ENCODE peak calls at places on chromosomes 1 and 21, in six cellular contexts. K, X, D, R, E and B are unnamed samples.

GRCh38 chr1:75722966-75723365 is 1.5 kb upstream of the ACADM start:
- DNase-seq in K (no peak), X (no peak), D (no peak), R (no peak), E (no peak), B (no peak)

GRCh38 chr1:27418326-27418761 is 25.9 kb downstream of the GPR3 start:
- DNase-seq in K (no peak), X (peak; percentile 71), D (peak; percentile 70), R (no peak), E (peak; percentile 66), B (no peak)

GRCh38 chr21:17819878-17820232 is 699 bp upstream of the C21orf91 start:
- DNase-seq in K (peak; percentile 87), X (no peak), D (peak; percentile 13), R (no peak), E (no peak), B (no peak)

GRCh38 chr1:209318302-209319056 is 265.0 kb upstream of the CAMK1G start:
- DNase-seq in K (no peak), X (no peak), D (peak; percentile 73), R (no peak), E (no peak), B (no peak)

GRCh38 chr1:201954263-201955008 is 867 bp upstream of the TIMM17A start:
- DNase-seq in K (no peak), X (no peak), D (no peak), R (no peak), E (no peak), B (no peak)

GRCh38 chr1:13618483-13618882 is 34.9 kb downstream of the PDPN start:
- DNase-seq in K (no peak), X (no peak), D (no peak), R (no peak), E (no peak), B (no peak)

GRCh38 chr21:34243562-34243961 is 120.2 kb upstream of the KCNE2 start:
- DNase-seq in K (peak; percentile 47), X (peak; percentile 27), D (peak; percentile 26), R (no peak), E (peak; percentile 51), B (peak; percentile 11)

GRCh38 chr1:93692451-93692861 is 10.8 kb upstream of the BCAR3 start:
- DNase-seq in K (no peak), X (no peak), D (peak; percentile 59), R (no peak), E (no peak), B (no peak)

GRCh38 chr1:173020138-173020742 is 30.5 kb downstream of the TNFSF18 start:
- DNase-seq in K (peak; percentile 86), X (no peak), D (no peak), R (no peak), E (no peak), B (no peak)

GRCh38 chr1:41573803-41574713 is 89.6 kb upstream of the EDN2 start:
- DNase-seq in K (peak; percentile 80), X (peak; percentile 85), D (peak; percentile 75), R (peak; percentile 91), E (peak; percentile 90), B (peak; percentile 80)

GRCh38 chr1:185170291-185170848 is 13.4 kb downstream of the SWT1 start:
- DNase-seq in K (peak; percentile 77), X (no peak), D (peak; percentile 42), R (no peak), E (peak; percentile 78), B (peak; percentile 49)

GRCh38 chr1:13550663-13551062 is 33.0 kb upstream of the PDPN start:
- DNase-seq in K (no peak), X (no peak), D (no peak), R (no peak), E (no peak), B (no peak)

GRCh38 chr1:178489399-178489798 is 7.4 kb downstream of the CLEC20A start:
- DNase-seq in K (no peak), X (no peak), D (no peak), R (no peak), E (no peak), B (no peak)

GRCh38 chr21:26881504-26882228 is 36.5 kb upstream of the ADAMTS1 start:
- DNase-seq in K (peak; percentile 1), X (no peak), D (no peak), R (no peak), E (peak; percentile 48), B (no peak)

GRCh38 chr1:23126200-23126599 is 42.5 kb downstream of the LUZP1 start:
- DNase-seq in K (no peak), X (no peak), D (no peak), R (no peak), E (no peak), B (no peak)

GRCh38 chr21:46124083-46124925 is 26.4 kb downstream of the COL6A2 start:
- DNase-seq in K (no peak), X (peak; percentile 21), D (no peak), R (peak; percentile 34), E (no peak), B (peak; percentile 2)

GRCh38 chr1:41041866-41042265 is 20.3 kb upstream of the SLFNL1 start:
- DNase-seq in K (no peak), X (no peak), D (no peak), R (no peak), E (no peak), B (no peak)

GRCh38 chr1:21857142-21857839 is 45.2 kb downstream of the LDLRAD2 start:
- DNase-seq in K (no peak), X (no peak), D (no peak), R (no peak), E (peak; percentile 30), B (no peak)

GRCh38 chr1:116360435-116361173 is 12.4 kb upstream of the ATP1A1 start:
- DNase-seq in K (peak; percentile 36), X (no peak), D (no peak), R (no peak), E (no peak), B (no peak)

GRCh38 chr1:201565771-201566528 is 27.0 kb downstream of the NAV1 start:
- DNase-seq in K (no peak), X (no peak), D (no peak), R (peak; percentile 33), E (no peak), B (no peak)

GRCh38 chr1:109620396-109620817 is 770 bp downstream of the AMPD2 start:
- DNase-seq in K (no peak), X (no peak), D (peak; percentile 81), R (no peak), E (peak; percentile 46), B (peak; percentile 45)

GRCh38 chr1:23555949-23556640 is 3.2 kb downstream of the ID3 start:
- DNase-seq in K (peak; percentile 85), X (no peak), D (peak; percentile 85), R (no peak), E (peak; percentile 77), B (peak; percentile 29)

GRCh38 chr1:44260792-44261474 is 47.7 kb downstream of the DMAP1 start:
- DNase-seq in K (no peak), X (no peak), D (no peak), R (no peak), E (no peak), B (no peak)

GRCh38 chr1:232393010-232393833 is 236.7 kb downstream of the SIPA1L2 start:
- DNase-seq in K (no peak), X (no peak), D (no peak), R (no peak), E (no peak), B (no peak)

GRCh38 chr1:161333166-161333565 is 19.0 kb downstream of the SDHC start:
- DNase-seq in K (no peak), X (no peak), D (no peak), R (no peak), E (no peak), B (no peak)

GRCh38 chr1:161335796-161336195 is 21.6 kb downstream of the SDHC start:
- DNase-seq in K (no peak), X (no peak), D (no peak), R (no peak), E (no peak), B (no peak)

DNA sequence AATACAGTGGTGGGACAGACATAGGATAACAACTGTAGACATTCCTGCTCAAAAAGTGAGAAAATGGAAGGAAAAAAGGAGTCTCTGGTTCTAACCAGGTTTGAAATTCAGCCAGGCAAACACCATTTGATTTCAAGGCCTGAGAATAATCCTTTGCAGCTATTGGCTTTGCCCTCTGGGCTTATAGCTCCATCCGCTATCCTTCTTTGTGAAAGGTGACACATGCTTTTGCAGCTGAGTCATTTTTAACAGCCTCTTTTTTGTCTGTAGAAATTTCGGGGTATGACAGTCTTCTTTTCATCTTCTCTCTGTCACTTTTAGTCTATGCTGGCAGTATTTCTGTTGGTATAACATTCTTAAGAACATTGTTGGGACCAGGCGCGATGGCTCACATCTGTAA is 16.2 kb downstream of the SDHC start:
- DNase-seq in K (no peak), X (no peak), D (no peak), R (no peak), E (no peak), B (no peak)
- TF ChIP-seq CTCF in K (no peak), X (no peak), D (no peak), R (no peak), E (no peak), B (no peak)

DNA sequence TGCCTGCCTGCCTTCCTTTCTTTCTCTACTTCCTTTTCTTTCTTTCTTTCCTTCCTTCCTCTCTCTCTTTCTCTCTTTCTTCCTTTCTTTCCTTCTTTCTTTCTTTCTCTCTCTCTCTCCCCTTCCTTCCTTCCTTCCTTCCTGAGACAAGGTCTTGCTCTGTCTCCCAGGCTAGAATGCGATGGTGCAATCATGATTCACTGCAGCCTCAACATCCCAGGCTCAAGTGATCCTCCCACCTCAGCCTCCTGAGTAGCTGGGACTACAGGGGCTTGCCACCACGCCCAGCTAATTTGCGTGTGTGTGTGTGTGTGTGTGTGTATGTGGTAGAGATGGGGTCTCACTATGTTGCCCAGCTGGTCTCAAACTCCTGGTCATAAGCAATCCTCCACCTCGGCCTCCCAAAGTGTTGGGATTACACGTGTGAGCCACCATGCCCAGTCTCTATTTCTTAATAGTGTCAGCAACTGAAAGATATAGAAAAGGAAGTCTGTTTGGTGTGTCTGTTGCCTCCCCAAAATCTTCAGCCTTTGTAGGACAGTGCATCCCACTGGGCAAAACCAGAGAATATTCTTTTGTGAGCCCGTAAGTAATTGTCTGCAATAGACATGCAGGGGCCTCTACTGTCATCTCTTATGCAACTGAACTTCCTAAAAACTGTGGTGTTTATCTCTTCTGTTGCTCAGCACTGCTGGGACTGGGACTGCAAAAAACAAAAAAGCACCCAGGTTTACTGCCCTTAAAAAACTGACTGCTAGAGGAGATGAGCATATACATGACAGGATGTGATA is 20.9 kb upstream of the RAB4A start:
- DNase-seq in K (no peak), X (no peak), D (no peak), R (no peak), E (no peak), B (no peak)
- TF ChIP-seq CTCF in K (no peak), X (no peak), D (no peak), R (no peak), E (no peak), B (no peak)

GRCh38 chr1:65942476-65942875 is 149.8 kb downstream of the PDE4B start:
- DNase-seq in K (no peak), X (no peak), D (no peak), R (no peak), E (no peak), B (no peak)
- TF ChIP-seq CTCF in K (no peak), X (no peak), D (no peak), R (no peak), E (no peak), B (no peak)

GRCh38 chr1:150576794-150577556 is 2.4 kb downstream of the MCL1 start:
- DNase-seq in K (no peak), X (no peak), D (no peak), R (no peak), E (no peak), B (no peak)
- TF ChIP-seq CTCF in K (no peak), X (no peak), D (no peak), R (no peak), E (no peak), B (no peak)